ENCODE peak calls at places on chromosomes 13 and 19, in five cellular contexts. N is H1, U is ascending aorta, K is psoas muscle, V is Peyer's patch. J is an unnamed sample.

GRCh38 chr13:31835932-31836331 is 96.6 kb downstream of the RXFP2 start:
- DNase-seq in N (no peak), U (no peak), K (no peak), V (no peak), J (no peak)

GRCh38 chr13:30816733-30817132 is 81.4 kb downstream of the ALOX5AP start:
- DNase-seq in N (no peak), U (no peak), K (no peak), V (no peak), J (no peak)

GRCh38 chr19:17450264-17451075 is 2.0 kb upstream of the TMEM221 start:
- DNase-seq in N (no peak), U (no peak), K (no peak), V (peak; percentile 66), J (peak; percentile 24)

GRCh38 chr19:31675187-31675913 is 326.1 kb upstream of the TSHZ3 start:
- DNase-seq in N (no peak), U (no peak), K (no peak), V (no peak), J (no peak)

GRCh38 chr13:41145136-41145908 is 12.7 kb upstream of the KBTBD6 start:
- DNase-seq in N (no peak), U (no peak), K (no peak), V (no peak), J (no peak)

GRCh38 chr19:480016-480855 is 16.1 kb upstream of the MADCAM1 start:
- DNase-seq in N (peak; percentile 86), U (no peak), K (peak; percentile 89), V (peak; percentile 84), J (peak; percentile 57)

GRCh38 chr19:43541920-43542650 is 9.1 kb downstream of the ZNF575 start:
- DNase-seq in N (no peak), U (no peak), K (no peak), V (no peak), J (no peak)

GRCh38 chr19:41999878-42000208 is 5.8 kb upstream of the ATP1A3 start:
- DNase-seq in N (no peak), U (no peak), K (no peak), V (no peak), J (no peak)

GRCh38 chr13:49240017-49240416 is 7.7 kb upstream of the CDADC1 start:
- DNase-seq in N (no peak), U (no peak), K (no peak), V (peak; percentile 62), J (peak; percentile 33)

GRCh38 chr13:110092869-110093268 is 214.1 kb downstream of the COL4A1 start:
- DNase-seq in N (no peak), U (no peak), K (no peak), V (no peak), J (no peak)

GRCh38 chr13:52925775-52926285 is 77.4 kb upstream of the PCDH8 start:
- DNase-seq in N (no peak), U (no peak), K (peak; percentile 61), V (no peak), J (no peak)

GRCh38 chr19:36489920-36490415 is 607 bp upstream of the ZNF566 start:
- DNase-seq in N (no peak), U (peak; percentile 33), K (peak; percentile 81), V (peak; percentile 91), J (no peak)

GRCh38 chr19:5590865-5591154 is 23.1 kb upstream of the TINCR start:
- DNase-seq in N (no peak), U (no peak), K (no peak), V (no peak), J (no peak)

GRCh38 chr13:111156421-111156820 is 41.3 kb downstream of the ARHGEF7 start:
- DNase-seq in N (no peak), U (no peak), K (no peak), V (no peak), J (no peak)

GRCh38 chr13:40370662-40371061 is 295.8 kb downstream of the FOXO1 start:
- DNase-seq in N (no peak), U (no peak), K (no peak), V (no peak), J (no peak)

GRCh38 chr19:13102416-13102665 is 317 bp downstream of the LYL1 start:
- DNase-seq in N (no peak), U (no peak), K (no peak), V (no peak), J (no peak)

GRCh38 chr19:13100871-13101589 is 1.6 kb downstream of the LYL1 start:
- DNase-seq in N (no peak), U (no peak), K (no peak), V (no peak), J (no peak)

GRCh38 chr19:13100031-13100588 is 2.5 kb downstream of the LYL1 start:
- DNase-seq in N (no peak), U (no peak), K (no peak), V (peak; percentile 69), J (no peak)

GRCh38 chr19:13102666-13103584 is at the start of gene LYL1:
- DNase-seq in N (peak; percentile 77), U (no peak), K (peak; percentile 88), V (peak; percentile 91), J (peak; percentile 75)

GRCh38 chr19:13101590-13102415 is 855 bp downstream of the LYL1 start:
- DNase-seq in N (no peak), U (no peak), K (no peak), V (no peak), J (no peak)
- H3K4me1 ChIP-seq in N (peaks cover 6% of the 10 kb centered on the region), U (peaks cover 14% of the 10 kb centered on the region), K (peaks cover 4% of the 10 kb centered on the region), V (peaks cover 38% of the 10 kb centered on the region), J (peaks cover 11% of the 10 kb centered on the region)

GRCh38 chr19:14342809-14343208 is 38.4 kb upstream of the ADGRE5 start:
- DNase-seq in N (no peak), U (no peak), K (no peak), V (no peak), J (no peak)
- TF ChIP-seq CTCF in N (peak; percentile 29), U (no peak), K (no peak), V (no peak), J (no peak)

DNA sequence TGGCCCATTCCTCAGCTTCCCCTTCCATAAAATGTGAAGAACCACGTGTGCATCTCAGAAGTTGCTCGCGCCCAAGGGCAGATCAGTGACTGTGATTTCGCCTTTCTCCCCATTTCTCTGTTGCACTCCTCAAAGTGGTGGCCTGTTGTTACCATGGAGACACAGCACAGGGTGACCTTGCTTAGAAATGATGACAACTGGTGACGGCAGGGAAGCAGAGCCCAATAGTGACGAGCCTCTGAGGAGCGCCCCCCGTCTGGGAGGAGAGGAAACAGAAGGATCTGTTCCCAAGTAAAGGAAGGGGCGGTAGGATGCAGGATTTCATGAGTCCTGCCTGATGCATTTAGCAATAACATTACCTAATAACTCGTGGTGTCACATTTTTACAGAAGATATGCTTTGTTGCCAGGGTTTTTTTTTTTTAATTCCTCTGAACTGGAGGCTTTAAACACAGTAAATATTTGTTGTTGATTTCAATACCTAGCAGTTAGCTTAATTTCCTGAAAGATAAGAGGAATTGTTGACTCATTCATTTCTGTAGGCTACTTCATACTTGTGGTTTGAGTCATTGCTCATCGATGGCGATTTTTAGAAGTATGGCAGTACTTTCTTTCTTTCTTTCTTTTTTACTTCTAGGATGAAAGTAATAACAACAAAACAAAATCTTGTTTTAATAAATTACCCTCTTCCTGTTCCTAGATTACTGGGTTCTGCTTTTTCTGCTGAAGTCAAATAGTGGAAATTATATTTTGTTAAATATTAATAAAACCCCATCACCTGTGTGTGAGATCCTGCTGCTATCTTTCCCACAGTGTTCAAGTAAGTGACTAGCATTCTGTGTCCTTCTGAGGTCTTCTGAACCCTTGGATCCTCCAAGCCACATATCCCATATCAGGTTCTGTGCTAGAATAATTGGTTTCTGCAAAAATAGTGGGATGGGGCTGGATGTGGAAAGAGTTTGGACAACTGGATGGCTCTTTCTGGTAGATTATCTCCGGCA is 36.0 kb downstream of the MBNL2 start:
- DNase-seq in N (no peak), U (peak; percentile 18), K (peak; percentile 86), V (no peak), J (peak; percentile 88)
- H3K4me1 ChIP-seq in N (peaks cover 13% of the 10 kb centered on the region), U (peaks cover 12% of the 10 kb centered on the region), K (peaks cover 96% of the 10 kb centered on the region), V (peaks cover 5% of the 10 kb centered on the region), J (peaks cover 76% of the 10 kb centered on the region)

GRCh38 chr13:28751210-28751935 is 32.6 kb upstream of the SLC46A3 start:
- DNase-seq in N (no peak), U (no peak), K (no peak), V (no peak), J (no peak)

GRCh38 chr13:28755546-28755870 is 36.7 kb upstream of the SLC46A3 start:
- DNase-seq in N (no peak), U (no peak), K (no peak), V (no peak), J (no peak)

GRCh38 chr13:28754698-28755545 is 36.2 kb upstream of the SLC46A3 start:
- DNase-seq in N (peak; percentile 57), U (no peak), K (peak; percentile 60), V (no peak), J (no peak)

GRCh38 chr13:28753946-28754345 is 35.2 kb upstream of the SLC46A3 start:
- DNase-seq in N (peak; percentile 36), U (no peak), K (no peak), V (no peak), J (no peak)

DNA sequence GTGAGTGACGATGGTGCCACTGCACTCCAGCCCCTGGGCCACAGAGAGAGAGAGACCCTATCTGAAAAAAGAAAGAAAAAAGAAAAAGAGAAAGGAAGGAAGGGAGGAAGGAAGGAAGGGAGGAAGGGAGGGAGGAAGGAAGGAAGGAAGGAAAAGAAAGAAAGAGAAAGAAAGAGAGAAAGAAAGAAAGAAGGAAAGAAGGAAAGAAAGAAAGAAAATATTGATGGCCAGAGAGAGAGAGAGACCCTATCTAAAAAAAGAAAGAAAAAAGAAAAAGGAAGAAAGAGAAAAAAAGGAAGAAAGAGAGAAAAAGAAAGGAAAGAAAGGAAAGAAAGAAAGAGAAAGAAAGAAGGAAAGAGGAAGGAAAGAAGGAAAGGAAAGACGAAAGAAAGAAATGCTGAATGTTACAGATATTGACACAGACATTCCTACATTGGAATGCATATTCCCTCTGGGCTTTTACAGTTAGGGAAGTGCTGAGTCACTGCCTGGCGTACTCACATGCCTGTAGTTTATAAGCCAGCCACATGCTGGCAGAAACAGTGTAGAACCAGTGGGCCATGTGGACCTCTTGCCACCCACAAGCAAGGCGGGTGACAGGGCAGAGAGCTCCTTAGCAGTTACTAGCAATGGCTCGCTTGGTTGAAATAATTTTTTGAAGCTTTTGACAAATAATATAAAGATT is 34.6 kb upstream of the SLC46A3 start:
- DNase-seq in N (peak; percentile 50), U (peak; percentile 43), K (no peak), V (peak; percentile 73), J (peak; percentile 84)
- TF ChIP-seq CTCF in N (no peak), U (peak; percentile 10), K (no peak), V (peak; percentile 35), J (no peak)

DNA sequence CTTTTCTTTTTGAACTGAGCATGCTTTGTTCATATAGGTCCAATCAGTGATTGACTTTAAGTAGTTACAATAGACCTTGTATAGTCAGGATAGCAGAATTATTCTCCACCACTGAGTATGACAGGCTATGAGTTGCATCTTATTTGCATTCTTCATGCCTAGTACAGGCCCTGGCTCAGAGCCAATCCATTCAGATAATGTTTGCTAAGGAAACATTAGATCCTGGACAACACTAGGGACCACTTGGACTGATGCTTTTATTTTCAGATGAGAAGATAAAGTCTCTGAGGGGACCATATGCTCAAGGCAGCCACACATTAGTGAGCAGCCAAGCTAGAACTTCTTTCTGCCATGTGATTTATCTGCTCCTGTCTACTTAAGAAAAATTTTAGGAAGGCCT is 133.9 kb downstream of the KL start:
- DNase-seq in N (no peak), U (no peak), K (no peak), V (no peak), J (no peak)
- H3K4me1 ChIP-seq in N (no peaks in the 10 kb centered on the region), U (no peaks in the 10 kb centered on the region), K (peaks cover 5% of the 10 kb centered on the region), V (no peaks in the 10 kb centered on the region), J (peaks cover 28% of the 10 kb centered on the region)

GRCh38 chr19:11254662-11255061 is 7.7 kb downstream of the DOCK6 start:
- DNase-seq in N (no peak), U (no peak), K (no peak), V (no peak), J (no peak)
- TF ChIP-seq CTCF in N (no peak), U (no peak), K (no peak), V (peak; percentile 23), J (peak; percentile 27)